ENCODE peak calls at places on chromosomes 13 and 19, in nine cellular contexts. I is HEK293T; H is H54; W is GM10248; Q is CD4-positive, CD25-positive, alpha-beta regulatory T cell; R is GM12892; S is OCI-LY7; J is NCI-H1694; T is fibroblast of the conjunctiva. A is an unnamed sample.

GRCh38 chr19:34508540-34508939 is 27.0 kb downstream of the WTIP start:
- DNase-seq in H (no peak), Q (no peak), T (no peak), I (no peak), J (no peak), W (no peak), S (no peak), R (no peak), A (no peak)

GRCh38 chr13:20128459-20128927 is 32.4 kb downstream of the GJA3 start:
- DNase-seq in Q (no peak), T (no peak), J (no peak), H (no peak), W (no peak), I (no peak), S (no peak), R (no peak), A (no peak)

GRCh38 chr19:18649371-18650047 is 12.7 kb downstream of the KLHL26 start:
- DNase-seq in Q (no peak), H (no peak), S (no peak), R (no peak), W (peak; percentile 53), J (no peak), I (no peak), T (no peak), A (no peak)

GRCh38 chr19:43755256-43755801 is 567 bp upstream of the SMG9 start:
- DNase-seq in T (peak; percentile 51), W (peak; percentile 74), S (peak; percentile 89), R (no peak), Q (peak; percentile 77), H (no peak), I (peak; percentile 79), J (peak; percentile 76), A (no peak)

GRCh38 chr13:85316501-85316900 is 482.7 kb downstream of the SLITRK6 start:
- DNase-seq in Q (no peak), H (no peak), W (no peak), R (no peak), J (no peak), T (no peak), S (no peak), I (no peak), A (no peak)

GRCh38 chr19:1011831-1012333 is 9.0 kb downstream of the TMEM259 start:
- DNase-seq in W (no peak), J (no peak), R (no peak), I (no peak), H (no peak), T (no peak), S (no peak), Q (no peak), A (no peak)

GRCh38 chr19:54207908-54208783 is 7.5 kb downstream of the RPS9 start:
- DNase-seq in Q (no peak), H (no peak), S (no peak), W (peak; percentile 66), T (peak; percentile 85), R (no peak), J (no peak), I (no peak), A (peak; percentile 70)

GRCh38 chr19:18007605-18007938 is 398 bp upstream of the ARRDC2 start:
- DNase-seq in T (no peak), H (no peak), W (no peak), J (no peak), I (no peak), Q (no peak), S (no peak), R (no peak), A (no peak)

GRCh38 chr13:66537417-66537816 is 692.7 kb downstream of the PCDH9 start:
- DNase-seq in T (no peak), Q (no peak), W (no peak), I (no peak), H (no peak), J (no peak), R (no peak), S (no peak), A (no peak)

GRCh38 chr13:109412232-109412935 is 374.0 kb downstream of the IRS2 start:
- DNase-seq in H (no peak), I (peak; percentile 17), W (no peak), T (no peak), S (no peak), J (peak; percentile 29), Q (no peak), R (no peak), A (no peak)

GRCh38 chr13:22812793-22813192 is 368.0 kb upstream of the SGCG start:
- DNase-seq in T (no peak), R (no peak), Q (no peak), S (no peak), W (no peak), I (no peak), J (no peak), H (no peak), A (no peak)

GRCh38 chr13:25902946-25903345 is 148.9 kb downstream of the SHISA2 start:
- DNase-seq in I (no peak), T (no peak), W (peak; percentile 35), Q (no peak), J (no peak), R (no peak), S (no peak), H (no peak), A (no peak)

GRCh38 chr19:7267792-7268736 is 26.1 kb downstream of the INSR start:
- DNase-seq in W (no peak), H (no peak), R (no peak), J (no peak), I (no peak), T (no peak), Q (no peak), S (no peak), A (no peak)

GRCh38 chr13:41457589-41458186 is 338 bp downstream of the RGCC start:
- DNase-seq in W (peak; percentile 38), S (peak; percentile 51), Q (no peak), T (no peak), I (peak; percentile 21), J (no peak), H (no peak), R (peak; percentile 42), A (no peak)

GRCh38 chr19:45717983-45718650 is 12.6 kb downstream of the FBXO46 start:
- DNase-seq in R (no peak), Q (no peak), S (no peak), J (no peak), W (no peak), I (no peak), H (no peak), T (no peak), A (no peak)

GRCh38 chr19:16338470-16339360 is 14.1 kb downstream of the KLF2 start:
- DNase-seq in H (peak; percentile 87), T (peak; percentile 24), R (peak; percentile 63), S (peak; percentile 30), I (no peak), J (no peak), Q (peak; percentile 43), W (peak; percentile 68), A (peak; percentile 99)

GRCh38 chr19:37997911-37998344 is 90.9 kb downstream of the SIPA1L3 start:
- DNase-seq in I (no peak), J (no peak), H (peak; percentile 61), W (no peak), T (peak; percentile 88), R (no peak), Q (no peak), S (no peak), A (peak; percentile 88)

GRCh38 chr19:52099497-52100138 is 4.1 kb upstream of the ZNF841 start:
- DNase-seq in W (no peak), T (no peak), R (no peak), S (no peak), I (no peak), Q (no peak), J (no peak), H (no peak), A (peak; percentile 24)

GRCh38 chr13:48842316-48842715 is 133.4 kb upstream of the FNDC3A start:
- DNase-seq in R (no peak), S (no peak), I (no peak), H (no peak), T (no peak), J (no peak), W (no peak), Q (no peak), A (no peak)

GRCh38 chr13:101144808-101145419 is 271.4 kb downstream of the NALCN start:
- DNase-seq in H (peak; percentile 23), T (peak; percentile 57), I (no peak), W (peak; percentile 31), S (peak; percentile 38), R (no peak), J (peak; percentile 63), Q (no peak), A (peak; percentile 41)

GRCh38 chr13:32011971-32012370 is 19.6 kb upstream of the FRY start:
- DNase-seq in J (no peak), H (no peak), R (no peak), W (no peak), I (no peak), Q (no peak), S (no peak), T (no peak), A (no peak)